ENCODE peak calls at places on chromosomes 13 and 19, in six cellular contexts. One of them, this sample, is unnamed.

GRCh38 chr13:67131393-67131792 is 98.7 kb downstream of the PCDH9 start:
- DNase-seq in foreskin fibroblast: no peak
- DNase-seq in lower leg skin: no peak
- DNase-seq in AG04449: no peak
- DNase-seq in fibroblast of villous mesenchyme: no peak
- DNase-seq in cardiac muscle cell: no peak
- DNase-seq in this sample: no peak

GRCh38 chr19:52570005-52570861 is at the start of gene ZNF701:
- DNase-seq in lower leg skin: peak; percentile 99
- DNase-seq in fibroblast of villous mesenchyme: peak; percentile 94
- DNase-seq in foreskin fibroblast: peak; percentile 88
- DNase-seq in cardiac muscle cell: peak; percentile 94
- DNase-seq in AG04449: peak; percentile 37
- DNase-seq in this sample: peak; percentile 98

GRCh38 chr19:49155005-49155826 is at the start of gene HRC:
- DNase-seq in cardiac muscle cell: peak; percentile 89
- DNase-seq in fibroblast of villous mesenchyme: no peak
- DNase-seq in foreskin fibroblast: no peak
- DNase-seq in AG04449: no peak
- DNase-seq in lower leg skin: no peak
- DNase-seq in this sample: no peak

GRCh38 chr13:98033277-98034247 is 80.1 kb downstream of the IPO5 start:
- DNase-seq in AG04449: peak; percentile 19
- DNase-seq in foreskin fibroblast: peak; percentile 56
- DNase-seq in cardiac muscle cell: peak; percentile 48
- DNase-seq in lower leg skin: peak; percentile 25
- DNase-seq in fibroblast of villous mesenchyme: peak; percentile 71
- DNase-seq in this sample: no peak

GRCh38 chr13:94305934-94306333 is 173.5 kb downstream of the DCT start:
- DNase-seq in lower leg skin: no peak
- DNase-seq in cardiac muscle cell: no peak
- DNase-seq in AG04449: no peak
- DNase-seq in foreskin fibroblast: no peak
- DNase-seq in fibroblast of villous mesenchyme: no peak
- DNase-seq in this sample: no peak

GRCh38 chr19:38284422-38284821 is 19.6 kb upstream of the C19orf33 start:
- DNase-seq in foreskin fibroblast: no peak
- DNase-seq in cardiac muscle cell: no peak
- DNase-seq in fibroblast of villous mesenchyme: no peak
- DNase-seq in AG04449: no peak
- DNase-seq in lower leg skin: no peak
- DNase-seq in this sample: no peak

GRCh38 chr19:1082165-1082927 is 12.8 kb downstream of the POLR2E start:
- DNase-seq in cardiac muscle cell: peak; percentile 91
- DNase-seq in foreskin fibroblast: no peak
- DNase-seq in AG04449: no peak
- DNase-seq in fibroblast of villous mesenchyme: peak; percentile 90
- DNase-seq in lower leg skin: peak; percentile 94
- DNase-seq in this sample: no peak

GRCh38 chr13:65597839-65598818 is 1632.0 kb downstream of the PCDH9 start:
- DNase-seq in AG04449: peak; percentile 71
- DNase-seq in lower leg skin: no peak
- DNase-seq in cardiac muscle cell: no peak
- DNase-seq in fibroblast of villous mesenchyme: peak; percentile 24
- DNase-seq in foreskin fibroblast: peak; percentile 39
- DNase-seq in this sample: no peak

GRCh38 chr13:27405521-27406134 is 18.8 kb upstream of the GTF3A start:
- DNase-seq in foreskin fibroblast: no peak
- DNase-seq in lower leg skin: no peak
- DNase-seq in fibroblast of villous mesenchyme: no peak
- DNase-seq in cardiac muscle cell: no peak
- DNase-seq in AG04449: no peak
- DNase-seq in this sample: no peak

DNA sequence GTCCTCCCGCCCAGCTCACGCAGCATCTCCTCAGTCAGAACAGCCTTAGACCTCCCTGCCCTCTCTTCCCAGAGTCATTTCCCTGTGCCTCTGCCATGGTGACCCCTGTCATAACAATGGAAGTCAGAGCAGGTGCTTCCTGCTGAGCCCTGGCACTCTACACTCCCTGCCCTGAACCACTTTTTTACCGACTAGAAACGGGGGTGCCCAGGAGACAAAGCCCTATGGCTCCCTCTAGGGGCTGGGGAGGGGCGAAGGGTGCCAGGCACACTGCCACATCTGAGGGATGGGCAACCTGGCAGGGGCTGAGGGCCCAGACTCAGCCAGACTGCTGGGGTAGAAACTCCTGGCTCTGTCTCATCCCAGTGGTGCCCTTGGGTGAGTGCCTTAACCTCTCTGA is 16.4 kb downstream of the ZNF574 start:
- DNase-seq in fibroblast of villous mesenchyme: no peak
- DNase-seq in cardiac muscle cell: no peak
- DNase-seq in foreskin fibroblast: no peak
- DNase-seq in AG04449: no peak
- DNase-seq in lower leg skin: no peak
- DNase-seq in this sample: no peak
- TF ChIP-seq CTCF in fibroblast of villous mesenchyme: peak; percentile 53
- TF ChIP-seq CTCF in cardiac muscle cell: peak; percentile 53
- TF ChIP-seq CTCF in foreskin fibroblast: peak; percentile 48
- TF ChIP-seq CTCF in AG04449: peak; percentile 46
- TF ChIP-seq CTCF in lower leg skin: no peak
- TF ChIP-seq CTCF in this sample: no peak

GRCh38 chr19:35744688-35745327 is 410 bp downstream of the U2AF1L4 start:
- DNase-seq in foreskin fibroblast: peak; percentile 94
- DNase-seq in fibroblast of villous mesenchyme: peak; percentile 97
- DNase-seq in lower leg skin: peak; percentile 99
- DNase-seq in AG04449: peak; percentile 67
- DNase-seq in cardiac muscle cell: peak; percentile 99
- DNase-seq in this sample: peak; percentile 83
- TF ChIP-seq CTCF in foreskin fibroblast: peak; percentile 47
- TF ChIP-seq CTCF in fibroblast of villous mesenchyme: peak; percentile 49
- TF ChIP-seq CTCF in lower leg skin: no peak
- TF ChIP-seq CTCF in AG04449: peak; percentile 55
- TF ChIP-seq CTCF in cardiac muscle cell: peak; percentile 64
- TF ChIP-seq CTCF in this sample: no peak

GRCh38 chr19:42433503-42434260 is 6.5 kb upstream of the LIPE start:
- DNase-seq in AG04449: no peak
- DNase-seq in cardiac muscle cell: peak; percentile 80
- DNase-seq in foreskin fibroblast: peak; percentile 72
- DNase-seq in lower leg skin: peak; percentile 92
- DNase-seq in fibroblast of villous mesenchyme: peak; percentile 61
- DNase-seq in this sample: no peak
- TF ChIP-seq CTCF in AG04449: peak; percentile 53
- TF ChIP-seq CTCF in cardiac muscle cell: peak; percentile 75
- TF ChIP-seq CTCF in foreskin fibroblast: peak; percentile 36
- TF ChIP-seq CTCF in lower leg skin: peak; percentile 40
- TF ChIP-seq CTCF in fibroblast of villous mesenchyme: peak; percentile 79
- TF ChIP-seq CTCF in this sample: no peak

GRCh38 chr13:46600943-46601311 is 48.0 kb downstream of the LRCH1 start:
- DNase-seq in cardiac muscle cell: no peak
- DNase-seq in AG04449: no peak
- DNase-seq in lower leg skin: no peak
- DNase-seq in fibroblast of villous mesenchyme: no peak
- DNase-seq in foreskin fibroblast: no peak
- DNase-seq in this sample: no peak

GRCh38 chr13:46602531-46602930 is 49.6 kb downstream of the LRCH1 start:
- DNase-seq in fibroblast of villous mesenchyme: no peak
- DNase-seq in foreskin fibroblast: no peak
- DNase-seq in cardiac muscle cell: no peak
- DNase-seq in AG04449: no peak
- DNase-seq in lower leg skin: no peak
- DNase-seq in this sample: no peak

GRCh38 chr13:46604226-46604968 is 51.4 kb downstream of the LRCH1 start:
- DNase-seq in lower leg skin: no peak
- DNase-seq in AG04449: no peak
- DNase-seq in foreskin fibroblast: no peak
- DNase-seq in fibroblast of villous mesenchyme: no peak
- DNase-seq in cardiac muscle cell: no peak
- DNase-seq in this sample: no peak

GRCh38 chr13:46605089-46605488 is 52.1 kb downstream of the LRCH1 start:
- DNase-seq in foreskin fibroblast: no peak
- DNase-seq in cardiac muscle cell: no peak
- DNase-seq in fibroblast of villous mesenchyme: no peak
- DNase-seq in AG04449: no peak
- DNase-seq in lower leg skin: no peak
- DNase-seq in this sample: no peak

DNA sequence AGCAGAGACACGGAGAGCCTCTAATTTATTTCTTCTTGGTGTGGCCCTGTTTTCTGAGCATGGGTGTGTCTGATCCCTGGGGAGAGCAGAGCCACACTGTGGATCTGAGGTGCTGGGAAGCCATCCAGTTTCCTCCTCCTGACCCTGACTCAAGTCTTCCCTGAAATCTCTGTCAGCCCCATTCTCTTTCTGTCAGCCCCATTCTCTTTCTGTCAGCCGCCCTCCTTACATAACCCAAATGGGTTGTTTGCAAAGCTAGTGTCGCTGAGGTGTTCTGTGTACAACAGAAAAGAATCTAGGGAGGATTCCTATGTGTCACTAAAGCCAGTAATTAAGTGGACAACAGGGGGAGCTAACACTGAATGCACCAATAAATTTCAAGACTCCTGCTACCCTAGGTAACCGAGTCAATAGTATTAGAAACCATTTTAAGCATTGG is 50.2 kb downstream of the LRCH1 start:
- DNase-seq in lower leg skin: no peak
- DNase-seq in cardiac muscle cell: no peak
- DNase-seq in AG04449: no peak
- DNase-seq in foreskin fibroblast: no peak
- DNase-seq in fibroblast of villous mesenchyme: no peak
- DNase-seq in this sample: no peak
- TF ChIP-seq CTCF in lower leg skin: no peak
- TF ChIP-seq CTCF in cardiac muscle cell: peak; percentile 54
- TF ChIP-seq CTCF in AG04449: no peak
- TF ChIP-seq CTCF in foreskin fibroblast: peak; percentile 26
- TF ChIP-seq CTCF in fibroblast of villous mesenchyme: peak; percentile 45
- TF ChIP-seq CTCF in this sample: no peak

GRCh38 chr19:40810160-40810559 is 11.2 kb downstream of the EGLN2 start:
- DNase-seq in fibroblast of villous mesenchyme: no peak
- DNase-seq in cardiac muscle cell: no peak
- DNase-seq in lower leg skin: no peak
- DNase-seq in AG04449: no peak
- DNase-seq in foreskin fibroblast: no peak
- DNase-seq in this sample: no peak
- TF ChIP-seq CTCF in fibroblast of villous mesenchyme: no peak
- TF ChIP-seq CTCF in cardiac muscle cell: no peak
- TF ChIP-seq CTCF in lower leg skin: no peak
- TF ChIP-seq CTCF in AG04449: no peak
- TF ChIP-seq CTCF in foreskin fibroblast: no peak
- TF ChIP-seq CTCF in this sample: no peak

GRCh38 chr19:18420931-18421330 is 1.7 kb downstream of the SSBP4 start:
- DNase-seq in lower leg skin: no peak
- DNase-seq in fibroblast of villous mesenchyme: no peak
- DNase-seq in foreskin fibroblast: no peak
- DNase-seq in AG04449: no peak
- DNase-seq in cardiac muscle cell: no peak
- DNase-seq in this sample: no peak

GRCh38 chr19:18418725-18419194 is 438 bp upstream of the SSBP4 start:
- DNase-seq in cardiac muscle cell: no peak
- DNase-seq in AG04449: no peak
- DNase-seq in lower leg skin: peak; percentile 93
- DNase-seq in foreskin fibroblast: no peak
- DNase-seq in fibroblast of villous mesenchyme: no peak
- DNase-seq in this sample: no peak

GRCh38 chr19:18418034-18418724 is 1.0 kb upstream of the SSBP4 start:
- DNase-seq in fibroblast of villous mesenchyme: no peak
- DNase-seq in foreskin fibroblast: no peak
- DNase-seq in AG04449: no peak
- DNase-seq in lower leg skin: no peak
- DNase-seq in cardiac muscle cell: no peak
- DNase-seq in this sample: no peak

GRCh38 chr19:18419699-18420460 is 682 bp downstream of the SSBP4 start:
- DNase-seq in fibroblast of villous mesenchyme: no peak
- DNase-seq in AG04449: no peak
- DNase-seq in foreskin fibroblast: no peak
- DNase-seq in cardiac muscle cell: no peak
- DNase-seq in lower leg skin: no peak
- DNase-seq in this sample: no peak

DNA sequence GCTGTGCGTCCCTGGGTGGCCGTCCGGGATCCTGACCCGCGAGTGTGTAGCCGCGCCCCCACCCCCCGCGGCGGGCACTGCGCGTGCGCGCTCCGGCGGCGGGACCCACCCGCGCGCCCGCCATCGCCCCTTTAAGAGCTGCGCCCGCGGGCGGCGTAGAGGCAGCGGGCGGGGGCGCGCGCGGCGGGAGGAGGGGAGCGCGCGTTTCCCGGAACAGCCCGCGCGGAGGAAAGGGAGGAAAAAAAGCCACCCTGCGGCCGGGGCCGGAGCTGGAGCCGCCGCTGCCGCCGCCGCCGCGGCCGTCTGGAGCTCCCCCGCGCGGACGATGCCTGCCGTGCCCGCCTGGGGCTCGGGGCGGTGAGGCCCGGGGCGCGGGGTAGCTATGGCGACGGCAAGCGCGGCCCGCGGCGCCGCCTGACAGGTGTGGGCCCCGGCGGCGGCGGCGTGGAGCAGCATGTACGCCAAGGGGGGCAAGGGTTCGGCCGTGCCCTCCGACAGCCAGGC is at the start of gene SSBP4:
- DNase-seq in cardiac muscle cell: peak; percentile 83
- DNase-seq in AG04449: no peak
- DNase-seq in foreskin fibroblast: peak; percentile 80
- DNase-seq in lower leg skin: no peak
- DNase-seq in fibroblast of villous mesenchyme: peak; percentile 80
- DNase-seq in this sample: peak; percentile 72
- TF ChIP-seq CTCF in cardiac muscle cell: no peak
- TF ChIP-seq CTCF in AG04449: peak; percentile 24
- TF ChIP-seq CTCF in foreskin fibroblast: no peak
- TF ChIP-seq CTCF in lower leg skin: no peak
- TF ChIP-seq CTCF in fibroblast of villous mesenchyme: peak; percentile 14
- TF ChIP-seq CTCF in this sample: no peak

This sample was measured in activated B cell treated with CpG ODN at 0.5 μM for 24 hours.